ENCODE peak calls at places on chromosomes 5 and 9, in seven cellular contexts. One of them, this sample, is unnamed.

GRCh38 chr9:73229543-73229942 is 77.9 kb downstream of the ANXA1 start:
- DNase-seq in adrenal gland: no peak
- DNase-seq in CD4-positive, alpha-beta memory T cell: no peak
- DNase-seq in mesendoderm: no peak
- DNase-seq in RWPE1: no peak
- DNase-seq in WERI-Rb-1: no peak
- DNase-seq in HepG2: no peak
- DNase-seq in this sample: no peak

GRCh38 chr5:92841604-92842155 is 739.3 kb downstream of the NR2F1-AS1 start:
- DNase-seq in RWPE1: no peak
- DNase-seq in CD4-positive, alpha-beta memory T cell: no peak
- DNase-seq in WERI-Rb-1: no peak
- DNase-seq in HepG2: no peak
- DNase-seq in mesendoderm: no peak
- DNase-seq in adrenal gland: no peak
- DNase-seq in this sample: no peak

GRCh38 chr5:135850231-135850630 is 15.8 kb downstream of the SLC25A48 start:
- DNase-seq in adrenal gland: no peak
- DNase-seq in WERI-Rb-1: no peak
- DNase-seq in mesendoderm: no peak
- DNase-seq in RWPE1: no peak
- DNase-seq in CD4-positive, alpha-beta memory T cell: no peak
- DNase-seq in HepG2: no peak
- DNase-seq in this sample: no peak

GRCh38 chr9:35075358-35075757 is 2.9 kb upstream of the VCP start:
- DNase-seq in HepG2: no peak
- DNase-seq in WERI-Rb-1: no peak
- DNase-seq in RWPE1: no peak
- DNase-seq in CD4-positive, alpha-beta memory T cell: no peak
- DNase-seq in mesendoderm: no peak
- DNase-seq in adrenal gland: no peak
- DNase-seq in this sample: no peak

GRCh38 chr5:173793677-173794570 is 94.2 kb upstream of the CPEB4 start:
- DNase-seq in mesendoderm: no peak
- DNase-seq in CD4-positive, alpha-beta memory T cell: no peak
- DNase-seq in WERI-Rb-1: no peak
- DNase-seq in RWPE1: peak
- DNase-seq in adrenal gland: no peak
- DNase-seq in HepG2: peak
- DNase-seq in this sample: no peak

GRCh38 chr9:106310782-106311181 is 552.2 kb upstream of the ZNF462 start:
- DNase-seq in CD4-positive, alpha-beta memory T cell: no peak
- DNase-seq in adrenal gland: no peak
- DNase-seq in RWPE1: no peak
- DNase-seq in WERI-Rb-1: no peak
- DNase-seq in HepG2: no peak
- DNase-seq in mesendoderm: no peak
- DNase-seq in this sample: no peak

GRCh38 chr5:138466058-138466899 is 1.0 kb downstream of the EGR1 start:
- DNase-seq in HepG2: peak
- DNase-seq in adrenal gland: peak
- DNase-seq in mesendoderm: no peak
- DNase-seq in WERI-Rb-1: no peak
- DNase-seq in RWPE1: no peak
- DNase-seq in CD4-positive, alpha-beta memory T cell: no peak
- DNase-seq in this sample: peak

GRCh38 chr5:14105717-14106435 is 37.3 kb upstream of the TRIO start:
- DNase-seq in WERI-Rb-1: no peak
- DNase-seq in RWPE1: peak
- DNase-seq in HepG2: peak
- DNase-seq in CD4-positive, alpha-beta memory T cell: no peak
- DNase-seq in adrenal gland: peak
- DNase-seq in mesendoderm: peak
- DNase-seq in this sample: peak

GRCh38 chr5:153496835-153497234 is 6.4 kb downstream of the GRIA1 start:
- DNase-seq in mesendoderm: peak
- DNase-seq in RWPE1: peak
- DNase-seq in WERI-Rb-1: peak
- DNase-seq in adrenal gland: peak
- DNase-seq in CD4-positive, alpha-beta memory T cell: no peak
- DNase-seq in HepG2: no peak
- DNase-seq in this sample: no peak

GRCh38 chr9:4334439-4334838 is 34.6 kb upstream of the GLIS3 start:
- DNase-seq in adrenal gland: peak
- DNase-seq in WERI-Rb-1: no peak
- DNase-seq in HepG2: peak
- DNase-seq in RWPE1: no peak
- DNase-seq in CD4-positive, alpha-beta memory T cell: no peak
- DNase-seq in mesendoderm: peak
- DNase-seq in this sample: peak

GRCh38 chr5:565782-566445 is 41.7 kb upstream of the SLC9A3 start:
- DNase-seq in adrenal gland: no peak
- DNase-seq in HepG2: no peak
- DNase-seq in CD4-positive, alpha-beta memory T cell: no peak
- DNase-seq in mesendoderm: no peak
- DNase-seq in RWPE1: peak
- DNase-seq in WERI-Rb-1: peak
- DNase-seq in this sample: no peak

GRCh38 chr5:137822158-137822764 is 45.4 kb upstream of the MYOT start:
- DNase-seq in CD4-positive, alpha-beta memory T cell: no peak
- DNase-seq in HepG2: peak
- DNase-seq in mesendoderm: peak
- DNase-seq in adrenal gland: peak
- DNase-seq in WERI-Rb-1: peak
- DNase-seq in RWPE1: peak
- DNase-seq in this sample: peak

GRCh38 chr5:39411985-39412384 is 12.8 kb downstream of the DAB2 start:
- DNase-seq in mesendoderm: no peak
- DNase-seq in HepG2: no peak
- DNase-seq in adrenal gland: no peak
- DNase-seq in CD4-positive, alpha-beta memory T cell: no peak
- DNase-seq in RWPE1: no peak
- DNase-seq in WERI-Rb-1: no peak
- DNase-seq in this sample: no peak
- H3K27ac ChIP-seq in mesendoderm: no peak
- H3K27ac ChIP-seq in HepG2: no peak
- H3K27ac ChIP-seq in adrenal gland: peak
- H3K27ac ChIP-seq in CD4-positive, alpha-beta memory T cell: no peak
- H3K27ac ChIP-seq in RWPE1: no peak
- H3K27ac ChIP-seq in WERI-Rb-1: no peak
- H3K27ac ChIP-seq in this sample: no peak

GRCh38 chr5:122515709-122516431 is 203.8 kb downstream of the SNCAIP start:
- DNase-seq in RWPE1: peak
- DNase-seq in CD4-positive, alpha-beta memory T cell: no peak
- DNase-seq in WERI-Rb-1: peak
- DNase-seq in mesendoderm: peak
- DNase-seq in adrenal gland: peak
- DNase-seq in HepG2: peak
- DNase-seq in this sample: peak
- H3K27ac ChIP-seq in RWPE1: no peak
- H3K27ac ChIP-seq in CD4-positive, alpha-beta memory T cell: no peak
- H3K27ac ChIP-seq in WERI-Rb-1: no peak
- H3K27ac ChIP-seq in mesendoderm: no peak
- H3K27ac ChIP-seq in adrenal gland: no peak
- H3K27ac ChIP-seq in HepG2: no peak
- H3K27ac ChIP-seq in this sample: no peak

DNA sequence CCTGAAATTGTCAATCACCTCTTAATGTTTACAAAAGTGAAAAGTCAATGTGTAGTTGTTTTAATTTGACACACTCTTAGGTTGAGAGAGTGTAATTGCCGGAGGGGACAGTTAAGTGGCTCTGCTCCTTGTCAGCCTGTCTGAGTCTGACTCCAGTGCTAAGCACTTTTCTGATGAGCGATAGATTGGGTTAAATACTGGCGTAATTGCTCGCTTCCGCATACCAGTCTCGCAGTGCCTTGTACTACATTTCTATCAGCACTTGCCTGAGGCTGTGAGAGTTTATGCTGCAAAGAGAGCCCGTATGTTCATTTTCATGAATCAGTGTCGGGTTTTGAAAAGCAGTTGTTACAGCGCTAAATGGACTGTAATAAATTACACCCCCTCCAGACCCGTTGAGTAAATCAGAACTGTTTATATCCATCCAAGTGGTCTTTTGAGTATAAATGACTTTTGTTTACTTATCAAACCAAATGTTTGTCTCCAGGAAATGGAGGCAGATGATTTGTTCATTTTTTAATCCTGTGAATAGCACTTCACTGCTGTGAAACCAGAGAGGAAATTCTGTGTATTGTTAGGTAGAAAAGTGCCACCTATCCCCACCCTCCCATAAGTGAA is 41.0 kb upstream of the DMRT3 start:
- DNase-seq in mesendoderm: no peak
- DNase-seq in RWPE1: peak
- DNase-seq in WERI-Rb-1: no peak
- DNase-seq in adrenal gland: no peak
- DNase-seq in HepG2: no peak
- DNase-seq in CD4-positive, alpha-beta memory T cell: no peak
- DNase-seq in this sample: no peak
- H3K27ac ChIP-seq in mesendoderm: no peak
- H3K27ac ChIP-seq in RWPE1: no peak
- H3K27ac ChIP-seq in WERI-Rb-1: no peak
- H3K27ac ChIP-seq in adrenal gland: no peak
- H3K27ac ChIP-seq in HepG2: no peak
- H3K27ac ChIP-seq in CD4-positive, alpha-beta memory T cell: no peak
- H3K27ac ChIP-seq in this sample: no peak

DNA sequence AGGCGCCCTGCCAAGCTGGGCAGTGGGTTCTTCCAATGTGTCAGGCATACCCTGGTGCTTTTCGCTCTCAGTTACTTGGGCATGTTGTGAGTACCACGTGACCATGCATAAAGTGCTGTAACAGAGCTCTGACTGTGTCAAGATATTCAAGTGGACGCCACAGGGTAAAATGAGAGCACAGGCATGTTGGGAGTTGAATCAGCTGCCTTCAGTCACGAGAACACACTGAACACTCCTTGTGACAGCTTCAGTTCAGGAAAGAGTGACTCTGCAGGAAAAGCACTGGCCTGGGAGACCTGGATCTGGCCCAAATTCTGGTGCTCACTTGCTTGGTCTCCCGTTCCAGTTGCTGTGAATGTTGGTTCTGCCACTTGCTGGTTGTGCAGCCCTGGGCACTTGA is 5.1 kb downstream of the MLANA start:
- DNase-seq in WERI-Rb-1: no peak
- DNase-seq in adrenal gland: no peak
- DNase-seq in CD4-positive, alpha-beta memory T cell: no peak
- DNase-seq in RWPE1: no peak
- DNase-seq in HepG2: no peak
- DNase-seq in mesendoderm: no peak
- DNase-seq in this sample: no peak
- H3K27ac ChIP-seq in WERI-Rb-1: no peak
- H3K27ac ChIP-seq in adrenal gland: no peak
- H3K27ac ChIP-seq in CD4-positive, alpha-beta memory T cell: no peak
- H3K27ac ChIP-seq in RWPE1: no peak
- H3K27ac ChIP-seq in HepG2: no peak
- H3K27ac ChIP-seq in mesendoderm: no peak
- H3K27ac ChIP-seq in this sample: no peak

GRCh38 chr9:83999141-83999918 is 18.7 kb downstream of the RMI1 start:
- DNase-seq in CD4-positive, alpha-beta memory T cell: no peak
- DNase-seq in adrenal gland: no peak
- DNase-seq in HepG2: no peak
- DNase-seq in RWPE1: no peak
- DNase-seq in mesendoderm: no peak
- DNase-seq in WERI-Rb-1: no peak
- DNase-seq in this sample: no peak
- H3K27ac ChIP-seq in CD4-positive, alpha-beta memory T cell: no peak
- H3K27ac ChIP-seq in adrenal gland: no peak
- H3K27ac ChIP-seq in HepG2: no peak
- H3K27ac ChIP-seq in RWPE1: no peak
- H3K27ac ChIP-seq in mesendoderm: no peak
- H3K27ac ChIP-seq in WERI-Rb-1: no peak
- H3K27ac ChIP-seq in this sample: no peak

GRCh38 chr9:127319366-127320121 is 55.0 kb downstream of the GARNL3 start:
- DNase-seq in WERI-Rb-1: no peak
- DNase-seq in adrenal gland: no peak
- DNase-seq in CD4-positive, alpha-beta memory T cell: no peak
- DNase-seq in mesendoderm: no peak
- DNase-seq in RWPE1: no peak
- DNase-seq in HepG2: no peak
- DNase-seq in this sample: no peak
- H3K27ac ChIP-seq in WERI-Rb-1: peak
- H3K27ac ChIP-seq in adrenal gland: no peak
- H3K27ac ChIP-seq in CD4-positive, alpha-beta memory T cell: no peak
- H3K27ac ChIP-seq in mesendoderm: no peak
- H3K27ac ChIP-seq in RWPE1: no peak
- H3K27ac ChIP-seq in HepG2: no peak
- H3K27ac ChIP-seq in this sample: no peak

GRCh38 chr9:124392855-124393460 is 22.3 kb downstream of the PSMB7 start:
- DNase-seq in mesendoderm: peak
- DNase-seq in HepG2: no peak
- DNase-seq in RWPE1: peak
- DNase-seq in CD4-positive, alpha-beta memory T cell: no peak
- DNase-seq in adrenal gland: peak
- DNase-seq in WERI-Rb-1: peak
- DNase-seq in this sample: peak
- H3K27ac ChIP-seq in mesendoderm: no peak
- H3K27ac ChIP-seq in HepG2: no peak
- H3K27ac ChIP-seq in RWPE1: peak
- H3K27ac ChIP-seq in CD4-positive, alpha-beta memory T cell: no peak
- H3K27ac ChIP-seq in adrenal gland: no peak
- H3K27ac ChIP-seq in WERI-Rb-1: no peak
- H3K27ac ChIP-seq in this sample: peak

GRCh38 chr5:52894451-52894850 is 94.7 kb upstream of the ITGA2 start:
- DNase-seq in mesendoderm: no peak
- DNase-seq in HepG2: no peak
- DNase-seq in adrenal gland: no peak
- DNase-seq in WERI-Rb-1: no peak
- DNase-seq in CD4-positive, alpha-beta memory T cell: no peak
- DNase-seq in RWPE1: no peak
- DNase-seq in this sample: no peak
- H3K27ac ChIP-seq in mesendoderm: no peak
- H3K27ac ChIP-seq in HepG2: no peak
- H3K27ac ChIP-seq in adrenal gland: peak
- H3K27ac ChIP-seq in WERI-Rb-1: no peak
- H3K27ac ChIP-seq in CD4-positive, alpha-beta memory T cell: no peak
- H3K27ac ChIP-seq in RWPE1: no peak
- H3K27ac ChIP-seq in this sample: no peak

DNA sequence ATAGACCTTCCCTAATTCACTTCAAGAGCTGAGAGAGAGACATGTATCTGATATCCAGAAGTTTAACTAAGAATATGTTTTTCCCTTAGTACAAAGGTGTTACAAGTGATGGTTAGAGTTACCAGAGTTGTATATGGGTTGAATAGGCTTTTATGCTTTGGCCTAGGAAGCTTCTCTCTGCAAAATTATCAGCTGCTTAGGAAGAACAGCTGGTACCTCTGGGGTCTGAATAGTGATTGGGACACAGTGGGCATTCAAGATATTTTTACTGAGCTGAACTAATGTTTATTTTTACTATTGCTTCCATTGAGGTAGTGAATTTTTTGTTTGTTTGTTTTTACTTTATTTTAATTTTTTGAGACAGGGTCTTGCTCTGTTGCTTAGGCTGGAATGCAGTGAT is 67.6 kb upstream of the BASP1 start:
- DNase-seq in CD4-positive, alpha-beta memory T cell: no peak
- DNase-seq in HepG2: no peak
- DNase-seq in RWPE1: no peak
- DNase-seq in mesendoderm: no peak
- DNase-seq in WERI-Rb-1: no peak
- DNase-seq in adrenal gland: no peak
- DNase-seq in this sample: no peak
- H3K27ac ChIP-seq in CD4-positive, alpha-beta memory T cell: no peak
- H3K27ac ChIP-seq in HepG2: no peak
- H3K27ac ChIP-seq in RWPE1: no peak
- H3K27ac ChIP-seq in mesendoderm: no peak
- H3K27ac ChIP-seq in WERI-Rb-1: no peak
- H3K27ac ChIP-seq in adrenal gland: no peak
- H3K27ac ChIP-seq in this sample: no peak

This sample was measured in astrocyte.